ENCODE peak calls at places on chromosomes 7 and 10, in eight cellular contexts. One of them, this sample, is unnamed.

GRCh38 chr7:73448609-73449008 is 15.0 kb downstream of the FZD9 start:
- DNase-seq in colonic mucosa: no peak
- DNase-seq in GM23338: no peak
- DNase-seq in ascending aorta: no peak
- DNase-seq in K562: no peak
- DNase-seq in CD8-positive, alpha-beta memory T cell: no peak
- DNase-seq in OCI-LY7: no peak
- DNase-seq in tibial nerve: no peak
- DNase-seq in this sample: no peak

GRCh38 chr7:135774284-135774683 is 25.7 kb upstream of the FAM180A start:
- DNase-seq in colonic mucosa: peak
- DNase-seq in GM23338: no peak
- DNase-seq in ascending aorta: no peak
- DNase-seq in K562: no peak
- DNase-seq in CD8-positive, alpha-beta memory T cell: no peak
- DNase-seq in OCI-LY7: no peak
- DNase-seq in tibial nerve: no peak
- DNase-seq in this sample: no peak

GRCh38 chr7:105652359-105652993 is 71.2 kb upstream of the EFCAB10 start:
- DNase-seq in colonic mucosa: peak
- DNase-seq in GM23338: peak
- DNase-seq in ascending aorta: peak
- DNase-seq in K562: peak
- DNase-seq in CD8-positive, alpha-beta memory T cell: peak
- DNase-seq in OCI-LY7: peak
- DNase-seq in tibial nerve: peak
- DNase-seq in this sample: peak

GRCh38 chr7:129376076-129376777 is 58.0 kb upstream of the STRIP2 start:
- DNase-seq in colonic mucosa: peak
- DNase-seq in GM23338: peak
- DNase-seq in ascending aorta: no peak
- DNase-seq in K562: peak
- DNase-seq in CD8-positive, alpha-beta memory T cell: no peak
- DNase-seq in OCI-LY7: peak
- DNase-seq in tibial nerve: peak
- DNase-seq in this sample: peak

GRCh38 chr10:49587981-49588380 is 22.1 kb upstream of the SLC18A3 start:
- DNase-seq in colonic mucosa: no peak
- DNase-seq in GM23338: no peak
- DNase-seq in ascending aorta: no peak
- DNase-seq in K562: no peak
- DNase-seq in CD8-positive, alpha-beta memory T cell: no peak
- DNase-seq in OCI-LY7: no peak
- DNase-seq in tibial nerve: no peak
- DNase-seq in this sample: no peak

GRCh38 chr7:101104799-101105198 is 19.5 kb downstream of the TRIM56 start:
- DNase-seq in colonic mucosa: no peak
- DNase-seq in GM23338: no peak
- DNase-seq in ascending aorta: no peak
- DNase-seq in K562: no peak
- DNase-seq in CD8-positive, alpha-beta memory T cell: no peak
- DNase-seq in OCI-LY7: no peak
- DNase-seq in tibial nerve: no peak
- DNase-seq in this sample: no peak

GRCh38 chr7:106125417-106125816 is 13.3 kb upstream of the SYPL1 start:
- DNase-seq in colonic mucosa: no peak
- DNase-seq in GM23338: no peak
- DNase-seq in ascending aorta: no peak
- DNase-seq in K562: no peak
- DNase-seq in CD8-positive, alpha-beta memory T cell: no peak
- DNase-seq in OCI-LY7: no peak
- DNase-seq in tibial nerve: no peak
- DNase-seq in this sample: no peak

GRCh38 chr10:60894816-60895215 is 49.2 kb downstream of the RHOBTB1 start:
- DNase-seq in colonic mucosa: no peak
- DNase-seq in GM23338: no peak
- DNase-seq in ascending aorta: no peak
- DNase-seq in K562: no peak
- DNase-seq in CD8-positive, alpha-beta memory T cell: no peak
- DNase-seq in OCI-LY7: no peak
- DNase-seq in tibial nerve: no peak
- DNase-seq in this sample: no peak

GRCh38 chr10:113454341-113455061 is 98.4 kb upstream of the HABP2 start:
- DNase-seq in colonic mucosa: peak
- DNase-seq in GM23338: peak
- DNase-seq in ascending aorta: no peak
- DNase-seq in K562: peak
- DNase-seq in CD8-positive, alpha-beta memory T cell: no peak
- DNase-seq in OCI-LY7: peak
- DNase-seq in tibial nerve: peak
- DNase-seq in this sample: no peak

GRCh38 chr7:45660901-45661211 is 86.7 kb downstream of the ADCY1 start:
- DNase-seq in colonic mucosa: no peak
- DNase-seq in GM23338: no peak
- DNase-seq in ascending aorta: no peak
- DNase-seq in K562: no peak
- DNase-seq in CD8-positive, alpha-beta memory T cell: no peak
- DNase-seq in OCI-LY7: no peak
- DNase-seq in tibial nerve: no peak
- DNase-seq in this sample: no peak

GRCh38 chr10:4902571-4903011 is 60.6 kb upstream of the AKR1C1 start:
- DNase-seq in colonic mucosa: no peak
- DNase-seq in GM23338: no peak
- DNase-seq in ascending aorta: no peak
- DNase-seq in K562: peak
- DNase-seq in CD8-positive, alpha-beta memory T cell: no peak
- DNase-seq in OCI-LY7: no peak
- DNase-seq in tibial nerve: peak
- DNase-seq in this sample: no peak

GRCh38 chr7:73865738-73866445 is 4.9 kb downstream of the TMEM270 start:
- DNase-seq in colonic mucosa: no peak
- DNase-seq in GM23338: peak
- DNase-seq in ascending aorta: no peak
- DNase-seq in K562: peak
- DNase-seq in CD8-positive, alpha-beta memory T cell: no peak
- DNase-seq in OCI-LY7: peak
- DNase-seq in tibial nerve: peak
- DNase-seq in this sample: no peak

GRCh38 chr10:43196981-43197833 is 59.0 kb downstream of the CSGALNACT2 start:
- DNase-seq in colonic mucosa: no peak
- DNase-seq in GM23338: no peak
- DNase-seq in ascending aorta: no peak
- DNase-seq in K562: no peak
- DNase-seq in CD8-positive, alpha-beta memory T cell: no peak
- DNase-seq in OCI-LY7: no peak
- DNase-seq in tibial nerve: no peak
- DNase-seq in this sample: no peak

GRCh38 chr7:141563956-141564623 is 12.9 kb downstream of the AGK start:
- DNase-seq in colonic mucosa: no peak
- DNase-seq in GM23338: peak
- DNase-seq in ascending aorta: no peak
- DNase-seq in K562: peak
- DNase-seq in CD8-positive, alpha-beta memory T cell: no peak
- DNase-seq in OCI-LY7: peak
- DNase-seq in tibial nerve: no peak
- DNase-seq in this sample: no peak

GRCh38 chr7:33832326-33832725 is 73.0 kb upstream of the BMPER start:
- DNase-seq in colonic mucosa: peak
- DNase-seq in GM23338: no peak
- DNase-seq in ascending aorta: no peak
- DNase-seq in K562: no peak
- DNase-seq in CD8-positive, alpha-beta memory T cell: no peak
- DNase-seq in OCI-LY7: no peak
- DNase-seq in tibial nerve: no peak
- DNase-seq in this sample: no peak

GRCh38 chr10:97991875-97992274 is 38.5 kb downstream of the CRTAC1 start:
- DNase-seq in colonic mucosa: no peak
- DNase-seq in GM23338: peak
- DNase-seq in ascending aorta: no peak
- DNase-seq in K562: peak
- DNase-seq in CD8-positive, alpha-beta memory T cell: no peak
- DNase-seq in OCI-LY7: no peak
- DNase-seq in tibial nerve: no peak
- DNase-seq in this sample: no peak

GRCh38 chr7:137342751-137343482 is 616 bp downstream of the PTN start:
- DNase-seq in colonic mucosa: no peak
- DNase-seq in GM23338: no peak
- DNase-seq in ascending aorta: no peak
- DNase-seq in K562: no peak
- DNase-seq in CD8-positive, alpha-beta memory T cell: no peak
- DNase-seq in OCI-LY7: no peak
- DNase-seq in tibial nerve: no peak
- DNase-seq in this sample: no peak

GRCh38 chr7:121204537-121204936 is 124.3 kb upstream of the WNT16 start:
- DNase-seq in colonic mucosa: no peak
- DNase-seq in GM23338: no peak
- DNase-seq in ascending aorta: no peak
- DNase-seq in K562: no peak
- DNase-seq in CD8-positive, alpha-beta memory T cell: no peak
- DNase-seq in OCI-LY7: no peak
- DNase-seq in tibial nerve: no peak
- DNase-seq in this sample: no peak

GRCh38 chr10:97153276-97153850 is 32.4 kb downstream of the SLIT1 start:
- DNase-seq in colonic mucosa: no peak
- DNase-seq in GM23338: no peak
- DNase-seq in ascending aorta: no peak
- DNase-seq in K562: no peak
- DNase-seq in CD8-positive, alpha-beta memory T cell: no peak
- DNase-seq in OCI-LY7: no peak
- DNase-seq in tibial nerve: no peak
- DNase-seq in this sample: no peak

GRCh38 chr7:131329176-131329570 is 1.5 kb downstream of the MKLN1 start:
- DNase-seq in colonic mucosa: no peak
- DNase-seq in GM23338: no peak
- DNase-seq in ascending aorta: no peak
- DNase-seq in K562: peak
- DNase-seq in CD8-positive, alpha-beta memory T cell: no peak
- DNase-seq in OCI-LY7: no peak
- DNase-seq in tibial nerve: peak
- DNase-seq in this sample: no peak

GRCh38 chr7:127629268-127629854 is 11.4 kb upstream of the PAX4 start:
- DNase-seq in colonic mucosa: peak
- DNase-seq in GM23338: peak
- DNase-seq in ascending aorta: no peak
- DNase-seq in K562: peak
- DNase-seq in CD8-positive, alpha-beta memory T cell: no peak
- DNase-seq in OCI-LY7: peak
- DNase-seq in tibial nerve: no peak
- DNase-seq in this sample: no peak

GRCh38 chr7:128381161-128381821 is 19.8 kb upstream of the PRRT4 start:
- DNase-seq in colonic mucosa: peak
- DNase-seq in GM23338: peak
- DNase-seq in ascending aorta: no peak
- DNase-seq in K562: peak
- DNase-seq in CD8-positive, alpha-beta memory T cell: no peak
- DNase-seq in OCI-LY7: peak
- DNase-seq in tibial nerve: no peak
- DNase-seq in this sample: no peak

GRCh38 chr10:23364378-23364777 is 19.8 kb upstream of the C10orf67 start:
- DNase-seq in colonic mucosa: no peak
- DNase-seq in GM23338: no peak
- DNase-seq in ascending aorta: no peak
- DNase-seq in K562: no peak
- DNase-seq in CD8-positive, alpha-beta memory T cell: no peak
- DNase-seq in OCI-LY7: no peak
- DNase-seq in tibial nerve: no peak
- DNase-seq in this sample: no peak

GRCh38 chr10:69362471-69362954 is 54.2 kb downstream of the TACR2 start:
- DNase-seq in colonic mucosa: peak
- DNase-seq in GM23338: no peak
- DNase-seq in ascending aorta: peak
- DNase-seq in K562: no peak
- DNase-seq in CD8-positive, alpha-beta memory T cell: no peak
- DNase-seq in OCI-LY7: no peak
- DNase-seq in tibial nerve: no peak
- DNase-seq in this sample: peak
- H3K27ac ChIP-seq in colonic mucosa: peak
- H3K27ac ChIP-seq in GM23338: peak
- H3K27ac ChIP-seq in ascending aorta: peak
- H3K27ac ChIP-seq in K562: no peak
- H3K27ac ChIP-seq in CD8-positive, alpha-beta memory T cell: no peak
- H3K27ac ChIP-seq in OCI-LY7: no peak
- H3K27ac ChIP-seq in tibial nerve: peak
- H3K27ac ChIP-seq in this sample: peak

GRCh38 chr7:150451833-150452431 is 1.5 kb downstream of the GIMAP8 start:
- DNase-seq in colonic mucosa: no peak
- DNase-seq in GM23338: no peak
- DNase-seq in ascending aorta: no peak
- DNase-seq in K562: no peak
- DNase-seq in CD8-positive, alpha-beta memory T cell: no peak
- DNase-seq in OCI-LY7: no peak
- DNase-seq in tibial nerve: no peak
- DNase-seq in this sample: no peak
- H3K4me3 ChIP-seq in colonic mucosa: peak
- H3K4me3 ChIP-seq in GM23338: no peak
- H3K4me3 ChIP-seq in ascending aorta: peak
- H3K4me3 ChIP-seq in K562: no peak
- H3K4me3 ChIP-seq in CD8-positive, alpha-beta memory T cell: peak
- H3K4me3 ChIP-seq in OCI-LY7: no peak
- H3K4me3 ChIP-seq in tibial nerve: peak
- H3K4me3 ChIP-seq in this sample: peak

DNA sequence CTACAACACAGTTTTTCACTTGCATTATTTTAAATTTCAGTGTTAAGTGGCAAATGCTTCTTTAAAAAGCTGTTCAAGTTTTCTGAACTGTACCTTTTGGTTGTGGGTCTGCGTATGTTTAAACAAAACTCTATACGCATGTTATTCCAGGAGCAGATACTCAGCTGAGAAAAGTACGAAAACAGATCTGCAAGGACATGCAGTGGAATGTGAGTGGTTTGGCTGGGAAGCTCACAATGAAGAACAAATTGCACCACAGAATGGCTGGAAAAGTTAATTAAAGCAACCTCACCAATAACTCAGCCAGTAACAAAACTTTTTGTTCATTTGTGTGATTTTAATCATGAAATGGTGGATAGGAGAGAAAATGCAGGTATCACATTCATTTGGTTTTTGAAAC is 17.6 kb downstream of the GLI3 start:
- DNase-seq in colonic mucosa: no peak
- DNase-seq in GM23338: no peak
- DNase-seq in ascending aorta: no peak
- DNase-seq in K562: no peak
- DNase-seq in CD8-positive, alpha-beta memory T cell: no peak
- DNase-seq in OCI-LY7: no peak
- DNase-seq in tibial nerve: peak
- DNase-seq in this sample: no peak
- H3K27ac ChIP-seq in colonic mucosa: no peak
- H3K27ac ChIP-seq in GM23338: no peak
- H3K27ac ChIP-seq in ascending aorta: no peak
- H3K27ac ChIP-seq in K562: no peak
- H3K27ac ChIP-seq in CD8-positive, alpha-beta memory T cell: no peak
- H3K27ac ChIP-seq in OCI-LY7: no peak
- H3K27ac ChIP-seq in tibial nerve: no peak
- H3K27ac ChIP-seq in this sample: no peak

DNA sequence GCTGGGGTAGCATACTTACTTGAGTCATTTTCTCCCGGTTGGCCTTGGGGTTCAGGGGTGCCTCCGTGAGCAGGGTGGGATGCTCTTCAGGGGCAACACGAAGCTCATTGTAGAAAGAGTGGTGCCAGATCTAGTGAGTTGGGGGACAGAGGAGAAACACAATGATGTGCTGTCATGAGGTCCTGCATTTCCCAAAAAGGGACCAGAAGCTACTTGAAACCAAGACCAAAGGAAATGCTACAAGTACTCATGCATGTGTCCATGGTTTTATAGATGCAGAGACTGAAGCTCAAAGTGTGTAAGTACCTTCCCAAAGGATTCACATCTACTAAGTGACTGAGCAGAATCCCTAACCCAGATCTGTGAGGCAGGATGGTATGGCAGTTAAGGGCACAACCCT is 8.8 kb downstream of the ACTA2 start:
- DNase-seq in colonic mucosa: no peak
- DNase-seq in GM23338: no peak
- DNase-seq in ascending aorta: no peak
- DNase-seq in K562: no peak
- DNase-seq in CD8-positive, alpha-beta memory T cell: no peak
- DNase-seq in OCI-LY7: no peak
- DNase-seq in tibial nerve: no peak
- DNase-seq in this sample: no peak
- H3K4me3 ChIP-seq in colonic mucosa: no peak
- H3K4me3 ChIP-seq in GM23338: no peak
- H3K4me3 ChIP-seq in ascending aorta: peak
- H3K4me3 ChIP-seq in K562: no peak
- H3K4me3 ChIP-seq in CD8-positive, alpha-beta memory T cell: no peak
- H3K4me3 ChIP-seq in OCI-LY7: no peak
- H3K4me3 ChIP-seq in tibial nerve: no peak
- H3K4me3 ChIP-seq in this sample: no peak